ENCODE peak calls at places on chromosomes 7 and 10, in nine cellular contexts. Z is IMR-90, O is Peyer's patch, D is stomach, K is adrenal gland, L is uterus, F is K562, W is ovary, J is tibial nerve. X is an unnamed sample. For H3K36me3, the result is how much of the 10 kb centered on the place peaks cover.

GRCh38 chr7:83347836-83348482 is 185.3 kb upstream of the PCLO start:
- DNase-seq in O (no peak), J (no peak), F (no peak), W (no peak), L (no peak), Z (peak), K (no peak), D (no peak), X (no peak)

GRCh38 chr10:75136346-75136745 is 24.9 kb downstream of the SAMD8 start:
- DNase-seq in Z (no peak), W (no peak), D (no peak), F (no peak), O (no peak), J (no peak), K (no peak), L (no peak), X (no peak)

GRCh38 chr10:69180525-69181204 is 631 bp downstream of the SUPV3L1 start:
- DNase-seq in D (no peak), O (no peak), F (peak), J (no peak), Z (peak), K (no peak), L (no peak), W (no peak), X (no peak)

GRCh38 chr7:123275036-123275753 is 75.4 kb upstream of the SLC13A1 start:
- DNase-seq in O (no peak), J (no peak), W (no peak), F (no peak), L (no peak), Z (no peak), D (no peak), K (no peak), X (no peak)

GRCh38 chr7:103640031-103640779 is 194.2 kb upstream of the SLC26A5 start:
- DNase-seq in K (no peak), L (no peak), O (no peak), Z (peak), F (no peak), D (no peak), J (no peak), W (no peak), X (no peak)

GRCh38 chr7:33933611-33934281 is 28.4 kb downstream of the BMPER start:
- DNase-seq in D (no peak), L (no peak), Z (peak), O (no peak), F (no peak), K (no peak), W (no peak), J (no peak), X (no peak)

GRCh38 chr7:133121175-133121844 is 39.4 kb upstream of the CHCHD3 start:
- DNase-seq in K (no peak), O (no peak), Z (no peak), F (no peak), L (no peak), J (no peak), D (no peak), W (no peak), X (no peak)

GRCh38 chr10:76946268-76946667 is 691.3 kb downstream of the KCNMA1 start:
- DNase-seq in J (no peak), Z (peak), F (no peak), W (no peak), L (no peak), K (no peak), D (no peak), O (no peak), X (no peak)

GRCh38 chr7:4739528-4739992 is 35.9 kb upstream of the AP5Z1 start:
- DNase-seq in F (peak), J (no peak), L (peak), Z (peak), O (no peak), W (no peak), K (no peak), D (peak), X (no peak)

GRCh38 chr7:48337781-48338180 is 166.5 kb downstream of the ABCA13 start:
- DNase-seq in J (no peak), L (no peak), F (no peak), D (no peak), K (no peak), W (no peak), O (no peak), Z (no peak), X (no peak)

GRCh38 chr10:6062101-6062771 is at the start of gene IL2RA:
- DNase-seq in D (peak), J (no peak), Z (no peak), O (peak), K (peak), F (no peak), W (no peak), L (no peak), X (no peak)

GRCh38 chr10:86110156-86110786 is 256.3 kb downstream of the GRID1 start:
- DNase-seq in L (no peak), K (no peak), Z (no peak), J (no peak), D (no peak), W (no peak), O (no peak), F (peak), X (no peak)

GRCh38 chr7:84182301-84182700 is 12.3 kb downstream of the SEMA3A start:
- DNase-seq in Z (peak), J (no peak), W (no peak), D (no peak), F (no peak), K (no peak), O (no peak), L (no peak), X (no peak)

GRCh38 chr7:137873524-137873923 is 26.8 kb upstream of the DGKI start:
- DNase-seq in O (no peak), J (no peak), W (no peak), Z (peak), F (no peak), L (no peak), D (no peak), K (no peak), X (no peak)

GRCh38 chr7:122951006-122951405 is 44.5 kb downstream of the TAS2R16 start:
- DNase-seq in L (no peak), J (no peak), F (no peak), K (no peak), Z (no peak), W (no peak), D (no peak), O (no peak), X (no peak)

GRCh38 chr10:93992400-93993030 is 1.2 kb upstream of the PLCE1 start:
- DNase-seq in O (no peak), K (no peak), D (no peak), L (no peak), J (no peak), Z (peak), F (no peak), W (no peak), X (no peak)

GRCh38 chr10:93995182-93995581 is 1.5 kb downstream of the PLCE1 start:
- DNase-seq in W (no peak), K (no peak), J (no peak), F (no peak), O (no peak), D (no peak), L (no peak), Z (no peak), X (no peak)

GRCh38 chr10:93993414-93993781 is 333 bp upstream of the PLCE1 start:
- DNase-seq in J (no peak), K (no peak), W (no peak), L (peak), F (no peak), O (no peak), D (no peak), Z (no peak), X (no peak)

GRCh38 chr10:93995598-93996271 is 2.0 kb downstream of the PLCE1 start:
- DNase-seq in K (no peak), W (no peak), D (no peak), J (no peak), Z (peak), L (no peak), O (no peak), F (no peak), X (no peak)

GRCh38 chr10:93993782-93994668 is at the start of gene PLCE1:
- DNase-seq in Z (peak), O (no peak), K (peak), J (no peak), F (peak), L (peak), W (peak), D (peak), X (no peak)
- TF ChIP-seq POLR2A in Z (no peak), O (peak), K (peak), J (peak), F (no peak), L (no peak), W (peak), D (no peak), X (no peak)

DNA sequence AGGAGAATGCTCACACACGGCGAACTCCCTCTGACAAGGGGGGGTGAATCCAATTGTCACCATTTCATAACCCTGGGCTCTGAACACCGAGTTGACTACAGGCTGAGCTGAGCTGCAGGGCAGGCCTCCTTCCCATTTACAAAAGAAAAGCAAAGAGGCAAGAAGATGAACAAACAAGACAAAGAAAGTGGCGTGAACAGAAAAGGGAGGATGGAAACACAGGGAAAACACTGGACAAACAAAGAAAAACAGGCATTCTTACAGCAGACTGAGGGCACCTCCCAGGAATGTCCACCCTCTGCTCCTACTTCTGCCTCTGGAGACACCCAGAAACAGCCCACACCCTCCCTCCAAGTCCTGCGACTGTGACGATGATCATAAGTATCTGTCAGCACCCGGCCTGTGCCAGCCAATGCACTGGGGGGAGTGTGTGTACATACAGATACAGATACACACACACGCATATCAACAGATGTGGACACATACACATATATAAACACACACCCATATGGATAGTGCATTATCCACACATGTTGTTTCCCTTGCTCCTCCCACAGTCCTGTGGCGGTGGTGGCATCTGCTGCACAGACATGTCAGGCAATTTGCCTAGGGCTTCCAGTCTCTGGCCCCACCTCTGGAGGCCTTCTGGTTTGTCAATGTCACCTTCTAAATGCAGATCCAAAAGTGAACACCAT is 66.2 kb downstream of the FAM53B start:
- DNase-seq in K (no peak), Z (peak), W (no peak), D (no peak), J (no peak), L (no peak), O (no peak), F (no peak), X (no peak)
- H3K36me3 ChIP-seq in K (under half), Z (under half), W (under half), D (half or more), J (under half), L (under half), O (under half), F (under half), X (under half)

GRCh38 chr10:49081532-49082275 is 33.6 kb downstream of the VSTM4 start:
- DNase-seq in F (no peak), Z (peak), J (no peak), O (no peak), K (peak), W (peak), D (peak), L (no peak), X (no peak)

GRCh38 chr10:49080965-49081364 is 34.4 kb downstream of the VSTM4 start:
- DNase-seq in L (no peak), W (no peak), D (peak), O (no peak), K (no peak), Z (no peak), F (no peak), J (no peak), X (no peak)

GRCh38 chr10:49082767-49083166 is 32.6 kb downstream of the VSTM4 start:
- DNase-seq in Z (no peak), L (no peak), D (no peak), J (no peak), K (no peak), F (no peak), O (no peak), W (no peak), X (no peak)

GRCh38 chr10:49080071-49080470 is 35.3 kb downstream of the VSTM4 start:
- DNase-seq in Z (peak), D (no peak), O (no peak), K (no peak), F (no peak), J (peak), W (peak), L (no peak), X (no peak)

DNA sequence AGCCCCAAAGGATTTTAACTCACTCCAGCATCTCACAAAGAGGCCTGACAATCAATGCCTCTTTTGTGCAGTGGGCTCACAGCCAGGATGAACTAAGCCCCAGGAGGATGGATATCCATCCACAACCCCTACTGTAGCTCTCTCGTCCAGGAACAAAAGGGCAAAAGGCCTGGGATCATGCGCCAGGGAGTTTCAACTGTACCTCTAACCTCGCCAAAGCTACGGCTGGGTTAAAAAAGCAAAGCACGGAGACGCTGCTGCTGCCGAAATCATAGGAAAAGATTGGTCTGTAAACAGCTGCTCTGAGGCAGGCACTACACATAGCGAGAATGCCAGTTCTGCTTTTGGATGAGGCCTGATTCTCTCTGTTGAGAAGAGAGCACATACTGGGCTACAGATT is 32.1 kb downstream of the VSTM4 start:
- DNase-seq in J (peak), D (no peak), L (peak), Z (no peak), O (no peak), K (peak), W (peak), F (no peak), X (no peak)
- H3K27ac ChIP-seq in J (peak), D (no peak), L (no peak), Z (no peak), O (peak), K (peak), W (peak), F (no peak), X (no peak)

GRCh38 chr7:152924826-152925411 is 165.4 kb downstream of the ACTR3B start:
- DNase-seq in L (no peak), O (no peak), W (no peak), Z (no peak), K (no peak), D (no peak), J (no peak), F (no peak), X (no peak)

GRCh38 chr7:152924238-152924637 is 164.7 kb downstream of the ACTR3B start:
- DNase-seq in F (no peak), L (no peak), O (no peak), Z (no peak), W (no peak), D (no peak), J (no peak), K (no peak), X (no peak)

GRCh38 chr7:152923711-152924110 is 164.2 kb downstream of the ACTR3B start:
- DNase-seq in Z (no peak), W (no peak), O (no peak), D (no peak), L (no peak), K (no peak), J (no peak), F (no peak), X (no peak)

GRCh38 chr7:152922318-152923081 is 162.9 kb downstream of the ACTR3B start:
- DNase-seq in L (no peak), F (no peak), D (no peak), O (no peak), W (no peak), Z (no peak), J (no peak), K (no peak), X (no peak)

DNA sequence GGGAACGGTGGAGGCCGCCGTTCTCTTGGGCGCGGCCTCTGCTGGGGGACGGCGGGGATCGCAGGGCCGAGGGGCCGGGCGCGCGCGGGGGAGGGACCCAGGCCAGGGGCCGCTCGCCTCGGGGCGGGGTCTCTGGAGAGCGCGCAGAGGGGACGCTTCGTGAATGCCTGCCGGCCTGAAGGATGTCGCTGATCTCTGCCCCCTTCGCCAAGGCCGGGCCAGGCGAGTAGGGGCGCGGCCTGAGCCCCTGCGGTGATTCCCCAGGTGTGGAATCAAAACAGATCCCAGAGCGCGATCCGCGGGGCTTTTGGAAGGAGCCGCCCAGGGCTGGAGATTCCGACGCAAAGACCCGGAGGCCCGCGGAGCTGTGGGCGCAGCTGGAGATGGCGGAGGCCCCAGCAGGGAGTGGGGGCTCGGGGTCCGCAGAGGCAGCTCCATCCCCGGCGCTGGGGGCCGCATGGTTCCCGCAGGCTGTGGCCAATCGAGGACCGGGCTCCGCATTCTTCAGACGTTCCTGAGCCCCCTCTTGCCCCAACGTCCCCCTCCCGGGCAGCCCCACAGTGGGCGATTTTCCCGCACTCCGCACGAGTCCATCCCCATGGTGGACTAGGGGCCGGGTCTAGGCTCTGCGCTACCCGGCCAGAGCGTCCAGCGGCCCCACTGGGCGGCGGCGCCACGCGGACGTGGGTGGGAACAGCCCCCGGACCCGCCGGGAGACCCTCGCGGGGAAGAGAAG is 166.0 kb downstream of the ACTR3B start:
- DNase-seq in J (no peak), O (no peak), Z (no peak), L (no peak), W (no peak), K (no peak), F (no peak), D (no peak), X (no peak)
- TF ChIP-seq POLR2A in J (no peak), O (no peak), Z (no peak), L (no peak), W (no peak), K (no peak), F (no peak), D (no peak), X (no peak)

GRCh38 chr7:92200791-92201190 is 21.8 kb upstream of the LRRD1 start:
- DNase-seq in L (no peak), K (no peak), F (peak), O (no peak), J (no peak), D (no peak), Z (no peak), W (no peak), X (no peak)

GRCh38 chr7:92205987-92206386 is 27.0 kb upstream of the LRRD1 start:
- DNase-seq in Z (no peak), J (no peak), F (no peak), L (no peak), D (no peak), K (no peak), W (no peak), O (no peak), X (no peak)

GRCh38 chr7:92206672-92207071 is 27.7 kb upstream of the LRRD1 start:
- DNase-seq in D (no peak), O (no peak), L (no peak), Z (no peak), K (no peak), J (no peak), W (no peak), F (no peak), X (no peak)
- H3K36me3 ChIP-seq in D (half or more), O (half or more), L (under half), Z (under half), K (under half), J (under half), W (under half), F (half or more), X (under half)

GRCh38 chr10:33066558-33067236 is 108.7 kb upstream of the ITGB1 start:
- DNase-seq in D (no peak), O (no peak), L (no peak), Z (peak), F (no peak), J (no peak), K (peak), W (no peak), X (no peak)

GRCh38 chr10:33071857-33072256 is 113.8 kb upstream of the ITGB1 start:
- DNase-seq in D (no peak), W (no peak), O (no peak), F (no peak), L (no peak), Z (no peak), J (no peak), K (no peak), X (no peak)

GRCh38 chr10:33067481-33067880 is 109.5 kb upstream of the ITGB1 start:
- DNase-seq in L (no peak), O (no peak), D (no peak), K (no peak), Z (peak), F (no peak), W (no peak), J (no peak), X (no peak)

GRCh38 chr10:33067917-33068316 is 109.9 kb upstream of the ITGB1 start:
- DNase-seq in F (no peak), J (no peak), L (no peak), K (no peak), W (no peak), Z (no peak), O (no peak), D (no peak), X (no peak)

GRCh38 chr10:33070101-33070500 is 112.1 kb upstream of the ITGB1 start:
- DNase-seq in W (no peak), K (no peak), Z (no peak), F (no peak), L (no peak), D (no peak), O (no peak), J (no peak), X (no peak)
- H3K27ac ChIP-seq in W (no peak), K (no peak), Z (no peak), F (no peak), L (no peak), D (no peak), O (no peak), J (no peak), X (no peak)

DNA sequence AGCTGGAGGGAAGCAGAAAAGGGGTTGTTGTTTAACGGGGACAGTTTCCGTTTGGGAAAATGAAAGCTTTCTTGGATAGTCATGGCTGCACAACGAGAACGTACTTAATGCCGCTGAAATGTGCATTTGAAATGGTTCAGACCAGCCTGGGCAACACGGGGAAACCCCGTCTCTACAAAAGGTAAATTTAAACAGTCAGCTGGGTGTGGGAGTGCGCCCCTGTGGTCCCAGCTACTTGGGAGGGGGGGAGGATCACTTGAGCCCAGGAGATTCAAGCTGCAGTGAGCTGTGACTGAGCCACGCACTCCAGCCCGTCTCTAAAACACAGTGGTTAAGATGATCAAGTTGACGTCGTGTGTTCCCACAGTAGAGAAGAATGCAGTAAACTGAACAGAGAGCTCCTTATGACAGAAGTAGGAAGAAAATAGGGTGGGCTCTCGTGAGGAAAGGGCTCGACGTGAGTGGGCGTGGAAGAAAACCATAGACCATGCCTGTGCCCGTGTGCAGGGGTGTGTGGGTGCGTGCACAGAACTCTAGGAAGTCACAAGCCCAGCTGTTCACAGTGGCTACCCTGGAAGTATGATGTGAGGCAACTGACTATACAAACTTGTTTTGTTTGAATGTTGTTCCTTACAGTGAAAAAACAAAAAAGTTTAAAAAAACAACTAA is 4.1 kb upstream of the FUOM start:
- DNase-seq in D (no peak), Z (no peak), O (peak), K (no peak), W (no peak), L (no peak), J (no peak), F (no peak), X (no peak)
- TF ChIP-seq POLR2A in D (no peak), Z (no peak), O (no peak), K (no peak), W (no peak), L (no peak), J (no peak), F (no peak), X (no peak)

X was measured in esophagus squamous epithelium.